ENCODE peak calls at places on chromosomes 2 and 18, in five cellular contexts. X is effector memory CD8-positive, alpha-beta T cell; F is T-cell; I is fibroblast of the conjunctiva; E is HuH-7. L is an unnamed sample.

GRCh38 chr2:76584474-76584873 is 873.8 kb upstream of the GCFC2 start:
- DNase-seq in X (no peak), F (no peak), I (no peak), E (no peak), L (no peak)

GRCh38 chr18:76353500-76353899 is 141.5 kb downstream of the ZNF516 start:
- DNase-seq in X (no peak), F (no peak), I (no peak), E (no peak), L (no peak)

GRCh38 chr2:225137971-225138370 is 95.7 kb upstream of the DOCK10 start:
- DNase-seq in X (no peak), F (no peak), I (no peak), E (no peak), L (no peak)

GRCh38 chr2:191209346-191209745 is 35.9 kb upstream of the MYO1B start:
- DNase-seq in X (no peak), F (no peak), I (no peak), E (no peak), L (no peak)

GRCh38 chr2:48131503-48132293 is 225.4 kb upstream of the FBXO11 start:
- DNase-seq in X (no peak), F (no peak), I (peak; percentile 51), E (no peak), L (peak; percentile 71)

GRCh38 chr2:144403940-144404339 is 116.0 kb downstream of the ZEB2 start:
- DNase-seq in X (no peak), F (no peak), I (no peak), E (no peak), L (peak; percentile 12)

GRCh38 chr2:39059366-39059952 is 61.4 kb downstream of the SOS1 start:
- DNase-seq in X (no peak), F (no peak), I (peak; percentile 35), E (peak; percentile 4), L (peak; percentile 63)

GRCh38 chr2:33579226-33579625 is 19.9 kb downstream of the FAM98A start:
- DNase-seq in X (no peak), F (no peak), I (no peak), E (no peak), L (no peak)

GRCh38 chr2:63861220-63861822 is 19.6 kb downstream of the UGP2 start:
- DNase-seq in X (peak; percentile 50), F (peak; percentile 51), I (peak; percentile 61), E (peak; percentile 21), L (peak; percentile 60)

GRCh38 chr2:131034122-131035051 is 58.9 kb downstream of the FAM168B start:
- DNase-seq in X (no peak), F (no peak), I (no peak), E (no peak), L (no peak)

GRCh38 chr2:224666951-224667553 is 49.1 kb downstream of the CCDC195 start:
- DNase-seq in X (no peak), F (no peak), I (no peak), E (no peak), L (no peak)

GRCh38 chr2:132670104-132670960 is at the start of gene LYPD1:
- DNase-seq in X (no peak), F (no peak), I (no peak), E (peak; percentile 15), L (no peak)